ENCODE peak calls at places on chromosome 15, in seven cellular contexts. One of them, this sample, is unnamed.

GRCh38 chr15:64749167-64749566 is 26.2 kb downstream of the RBPMS2 start:
- DNase-seq in SHP77 treated with DMSO at 0.1 percent for 48 hours: no peak
- DNase-seq in NCI-H2081: no peak
- DNase-seq in HT-29: peak; percentile 59
- DNase-seq in amygdala: no peak
- DNase-seq in AG04449: peak; percentile 23
- DNase-seq in H9: no peak
- DNase-seq in this sample: no peak

GRCh38 chr15:49191892-49192291 is 21.8 kb downstream of the GALK2 start:
- DNase-seq in SHP77 treated with DMSO at 0.1 percent for 48 hours: no peak
- DNase-seq in NCI-H2081: no peak
- DNase-seq in HT-29: no peak
- DNase-seq in amygdala: no peak
- DNase-seq in AG04449: no peak
- DNase-seq in H9: no peak
- DNase-seq in this sample: no peak

GRCh38 chr15:33636234-33636633 is 325.5 kb downstream of the RYR3 start:
- DNase-seq in SHP77 treated with DMSO at 0.1 percent for 48 hours: no peak
- DNase-seq in NCI-H2081: no peak
- DNase-seq in HT-29: no peak
- DNase-seq in amygdala: no peak
- DNase-seq in AG04449: no peak
- DNase-seq in H9: no peak
- DNase-seq in this sample: no peak

GRCh38 chr15:49979705-49980382 is 139.2 kb downstream of the ATP8B4 start:
- DNase-seq in SHP77 treated with DMSO at 0.1 percent for 48 hours: no peak
- DNase-seq in NCI-H2081: no peak
- DNase-seq in HT-29: no peak
- DNase-seq in amygdala: no peak
- DNase-seq in AG04449: no peak
- DNase-seq in H9: no peak
- DNase-seq in this sample: no peak

GRCh38 chr15:36156855-36157521 is 422.4 kb upstream of the CDIN1 start:
- DNase-seq in SHP77 treated with DMSO at 0.1 percent for 48 hours: no peak
- DNase-seq in NCI-H2081: no peak
- DNase-seq in HT-29: peak; percentile 7
- DNase-seq in amygdala: no peak
- DNase-seq in AG04449: no peak
- DNase-seq in H9: no peak
- DNase-seq in this sample: no peak

GRCh38 chr15:60569596-60569995 is 90.7 kb upstream of the ICE2 start:
- DNase-seq in SHP77 treated with DMSO at 0.1 percent for 48 hours: no peak
- DNase-seq in NCI-H2081: no peak
- DNase-seq in HT-29: no peak
- DNase-seq in amygdala: no peak
- DNase-seq in AG04449: no peak
- DNase-seq in H9: no peak
- DNase-seq in this sample: no peak

GRCh38 chr15:27235161-27235560 is 264.2 kb downstream of the GABRG3 start:
- DNase-seq in SHP77 treated with DMSO at 0.1 percent for 48 hours: no peak
- DNase-seq in NCI-H2081: no peak
- DNase-seq in HT-29: no peak
- DNase-seq in amygdala: no peak
- DNase-seq in AG04449: no peak
- DNase-seq in H9: no peak
- DNase-seq in this sample: no peak

GRCh38 chr15:58457466-58457965 is 25.7 kb downstream of the LIPC start:
- DNase-seq in SHP77 treated with DMSO at 0.1 percent for 48 hours: no peak
- DNase-seq in NCI-H2081: no peak
- DNase-seq in HT-29: peak; percentile 57
- DNase-seq in amygdala: no peak
- DNase-seq in AG04449: no peak
- DNase-seq in H9: no peak
- DNase-seq in this sample: no peak

GRCh38 chr15:72774696-72775383 is 8.7 kb downstream of the ADPGK start:
- DNase-seq in SHP77 treated with DMSO at 0.1 percent for 48 hours: no peak
- DNase-seq in NCI-H2081: no peak
- DNase-seq in HT-29: no peak
- DNase-seq in amygdala: no peak
- DNase-seq in AG04449: no peak
- DNase-seq in H9: no peak
- DNase-seq in this sample: no peak

GRCh38 chr15:81155375-81156218 is 21.5 kb downstream of the CFAP161 start:
- DNase-seq in SHP77 treated with DMSO at 0.1 percent for 48 hours: peak; percentile 8
- DNase-seq in NCI-H2081: peak; percentile 0
- DNase-seq in HT-29: peak; percentile 58
- DNase-seq in amygdala: peak; percentile 4
- DNase-seq in AG04449: no peak
- DNase-seq in H9: no peak
- DNase-seq in this sample: no peak

GRCh38 chr15:84594617-84595290 is 6.1 kb upstream of the ZSCAN2 start:
- DNase-seq in SHP77 treated with DMSO at 0.1 percent for 48 hours: no peak
- DNase-seq in NCI-H2081: no peak
- DNase-seq in HT-29: no peak
- DNase-seq in amygdala: no peak
- DNase-seq in AG04449: no peak
- DNase-seq in H9: no peak
- DNase-seq in this sample: no peak

GRCh38 chr15:90701880-90702630 is 15.1 kb upstream of the BLM start:
- DNase-seq in SHP77 treated with DMSO at 0.1 percent for 48 hours: no peak
- DNase-seq in NCI-H2081: no peak
- DNase-seq in HT-29: peak; percentile 16
- DNase-seq in amygdala: no peak
- DNase-seq in AG04449: no peak
- DNase-seq in H9: no peak
- DNase-seq in this sample: no peak

GRCh38 chr15:38714309-38715072 is 149.9 kb upstream of the RASGRP1 start:
- DNase-seq in SHP77 treated with DMSO at 0.1 percent for 48 hours: no peak
- DNase-seq in NCI-H2081: no peak
- DNase-seq in HT-29: no peak
- DNase-seq in amygdala: no peak
- DNase-seq in AG04449: peak; percentile 99
- DNase-seq in H9: no peak
- DNase-seq in this sample: peak; percentile 22

GRCh38 chr15:66253296-66253642 is 281 bp downstream of the MEGF11 start:
- DNase-seq in SHP77 treated with DMSO at 0.1 percent for 48 hours: no peak
- DNase-seq in NCI-H2081: peak; percentile 29
- DNase-seq in HT-29: no peak
- DNase-seq in amygdala: no peak
- DNase-seq in AG04449: no peak
- DNase-seq in H9: peak; percentile 49
- DNase-seq in this sample: no peak

GRCh38 chr15:83837946-83838571 is 184.1 kb downstream of the ADAMTSL3 start:
- DNase-seq in SHP77 treated with DMSO at 0.1 percent for 48 hours: no peak
- DNase-seq in NCI-H2081: peak; percentile 0
- DNase-seq in HT-29: peak; percentile 66
- DNase-seq in amygdala: peak; percentile 10
- DNase-seq in AG04449: no peak
- DNase-seq in H9: peak; percentile 67
- DNase-seq in this sample: peak; percentile 39

GRCh38 chr15:67415186-67415585 is 105.7 kb upstream of the C15orf61 start:
- DNase-seq in SHP77 treated with DMSO at 0.1 percent for 48 hours: no peak
- DNase-seq in NCI-H2081: no peak
- DNase-seq in HT-29: no peak
- DNase-seq in amygdala: no peak
- DNase-seq in AG04449: no peak
- DNase-seq in H9: no peak
- DNase-seq in this sample: no peak

GRCh38 chr15:51286816-51287215 is 51.6 kb downstream of the CYP19A1 start:
- DNase-seq in SHP77 treated with DMSO at 0.1 percent for 48 hours: no peak
- DNase-seq in NCI-H2081: no peak
- DNase-seq in HT-29: peak; percentile 69
- DNase-seq in amygdala: no peak
- DNase-seq in AG04449: no peak
- DNase-seq in H9: peak; percentile 34
- DNase-seq in this sample: no peak

GRCh38 chr15:89197503-89197971 is 23.8 kb downstream of the RLBP1 start:
- DNase-seq in SHP77 treated with DMSO at 0.1 percent for 48 hours: no peak
- DNase-seq in NCI-H2081: peak; percentile 51
- DNase-seq in HT-29: no peak
- DNase-seq in amygdala: peak; percentile 86
- DNase-seq in AG04449: no peak
- DNase-seq in H9: peak; percentile 75
- DNase-seq in this sample: peak; percentile 73

GRCh38 chr15:101101676-101102075 is 150.2 kb downstream of the CHSY1 start:
- DNase-seq in SHP77 treated with DMSO at 0.1 percent for 48 hours: no peak
- DNase-seq in NCI-H2081: no peak
- DNase-seq in HT-29: no peak
- DNase-seq in amygdala: no peak
- DNase-seq in AG04449: no peak
- DNase-seq in H9: no peak
- DNase-seq in this sample: no peak

GRCh38 chr15:31398677-31399260 is 72.1 kb downstream of the KLF13 start:
- DNase-seq in SHP77 treated with DMSO at 0.1 percent for 48 hours: no peak
- DNase-seq in NCI-H2081: no peak
- DNase-seq in HT-29: peak; percentile 57
- DNase-seq in amygdala: no peak
- DNase-seq in AG04449: no peak
- DNase-seq in H9: peak; percentile 28
- DNase-seq in this sample: no peak

This sample was measured in head of caudate nucleus.